ENCODE peak calls at places on chromosomes 4 and X, in eight cellular contexts. Z, R, C, I, K, X, D and O are unnamed samples.

GRCh38 chrX:117397846-117398245 is 718.8 kb downstream of the KLHL13 start:
- DNase-seq in Z (peak; percentile 0), R (no peak), C (no peak), I (no peak), K (peak; percentile 39), X (no peak), D (no peak), O (no peak)

GRCh38 chrX:138711399-138712347 is at the start of gene FGF13:
- DNase-seq in Z (no peak), R (no peak), C (peak; percentile 1), I (no peak), K (peak; percentile 11), X (no peak), D (peak; percentile 21), O (no peak)

GRCh38 chr4:26076896-26077295 is 162.9 kb downstream of the SMIM20 start:
- DNase-seq in Z (no peak), R (no peak), C (no peak), I (no peak), K (peak; percentile 30), X (no peak), D (no peak), O (no peak)

GRCh38 chr4:87118826-87119225 is 101.6 kb downstream of the KLHL8 start:
- DNase-seq in Z (no peak), R (no peak), C (no peak), I (no peak), K (peak; percentile 18), X (no peak), D (no peak), O (no peak)

GRCh38 chr4:53656421-53656981 is 65.2 kb upstream of the LNX1 start:
- DNase-seq in Z (no peak), R (no peak), C (no peak), I (no peak), K (no peak), X (no peak), D (no peak), O (no peak)

GRCh38 chrX:78658851-78659744 is at the start of gene RTL3:
- DNase-seq in Z (no peak), R (no peak), C (no peak), I (no peak), K (peak; percentile 0), X (no peak), D (no peak), O (no peak)

GRCh38 chr4:140243345-140243753 is 89.4 kb upstream of the MAML3 start:
- DNase-seq in Z (no peak), R (no peak), C (peak; percentile 20), I (no peak), K (no peak), X (peak; percentile 17), D (peak; percentile 86), O (peak; percentile 16)

GRCh38 chrX:47245156-47245555 is 12.3 kb downstream of the USP11 start:
- DNase-seq in Z (no peak), R (no peak), C (no peak), I (no peak), K (no peak), X (no peak), D (no peak), O (no peak)

GRCh38 chr4:95830647-95831046 is 9.2 kb upstream of the PDHA2 start:
- DNase-seq in Z (no peak), R (no peak), C (no peak), I (no peak), K (no peak), X (no peak), D (no peak), O (no peak)

GRCh38 chr4:168593399-168593798 is 96.5 kb downstream of the PALLD start:
- DNase-seq in Z (no peak), R (no peak), C (no peak), I (no peak), K (peak; percentile 80), X (no peak), D (peak; percentile 27), O (no peak)

GRCh38 chr4:40316782-40317635 is 18.1 kb upstream of the CHRNA9 start:
- DNase-seq in Z (peak; percentile 73), R (peak; percentile 63), C (peak; percentile 59), I (peak; percentile 27), K (peak; percentile 90), X (peak; percentile 61), D (no peak), O (no peak)

GRCh38 chr4:147799986-147800555 is 68.2 kb downstream of the ARHGAP10 start:
- DNase-seq in Z (no peak), R (peak; percentile 69), C (peak; percentile 67), I (peak; percentile 44), K (no peak), X (peak; percentile 20), D (no peak), O (no peak)

GRCh38 chr4:125168531-125168930 is 146.2 kb upstream of the FAT4 start:
- DNase-seq in Z (no peak), R (no peak), C (no peak), I (no peak), K (peak; percentile 8), X (no peak), D (no peak), O (no peak)

GRCh38 chr4:113371061-113371460 is 321.6 kb downstream of the ANK2 start:
- DNase-seq in Z (no peak), R (no peak), C (no peak), I (no peak), K (no peak), X (no peak), D (no peak), O (no peak)

GRCh38 chrX:35919536-35920309 is at the start of gene CFAP47:
- DNase-seq in Z (no peak), R (no peak), C (no peak), I (no peak), K (peak; percentile 18), X (no peak), D (peak; percentile 7), O (no peak)

GRCh38 chr4:10629394-10629793 is 55.2 kb downstream of the CLNK start:
- DNase-seq in Z (no peak), R (no peak), C (peak; percentile 9), I (no peak), K (no peak), X (no peak), D (no peak), O (no peak)

GRCh38 chr4:10031663-10032590 is 10.6 kb upstream of the SLC2A9 start:
- DNase-seq in Z (no peak), R (no peak), C (no peak), I (no peak), K (no peak), X (no peak), D (no peak), O (no peak)

GRCh38 chr4:116358633-116359222 is 726.6 kb downstream of the TRAM1L1 start:
- DNase-seq in Z (peak; percentile 63), R (no peak), C (peak; percentile 35), I (no peak), K (peak; percentile 91), X (no peak), D (peak; percentile 26), O (peak; percentile 96)